ENCODE peak calls at places on chromosome 12, in five cellular contexts. T, W, L, Y and G are unnamed samples.

GRCh38 chr12:131454418-131455217 is 256.3 kb upstream of the SFSWAP start:
- DNase-seq in Y (no peak), L (no peak), T (peak; percentile 80), W (peak; percentile 76), G (peak; percentile 22)

GRCh38 chr12:27105746-27106536 is 23.6 kb upstream of the C12orf71 start:
- DNase-seq in T (no peak), W (no peak), L (no peak), Y (no peak), G (no peak)

GRCh38 chr12:52687527-52688385 is 7.5 kb upstream of the KRT1 start:
- DNase-seq in T (peak; percentile 46), W (peak; percentile 12), L (no peak), Y (no peak), G (no peak)

GRCh38 chr12:56988207-56988739 is 18.1 kb downstream of the ZBTB39 start:
- DNase-seq in Y (no peak), T (peak; percentile 63), W (no peak), L (no peak), G (no peak)

GRCh38 chr12:50842637-50843493 is at the start of gene TMPRSS12:
- DNase-seq in T (peak; percentile 12), W (no peak), L (no peak), Y (no peak), G (no peak)

GRCh38 chr12:104387190-104387589 is 69.6 kb upstream of the CHST11 start:
- DNase-seq in T (no peak), W (no peak), L (no peak), Y (no peak), G (no peak)

GRCh38 chr12:25495336-25496097 is 57.6 kb downstream of the LMNTD1 start:
- DNase-seq in L (no peak), Y (no peak), W (no peak), T (peak; percentile 46), G (peak; percentile 72)

GRCh38 chr12:28799337-28799736 is 349.7 kb upstream of the FAR2 start:
- DNase-seq in T (peak; percentile 16), L (no peak), W (no peak), Y (no peak), G (no peak)

GRCh38 chr12:14691560-14691959 is 4.8 kb downstream of the GUCY2C start:
- DNase-seq in W (no peak), T (no peak), L (no peak), Y (no peak), G (no peak)

GRCh38 chr12:9869307-9870161 is at the start of gene CLEC2B:
- DNase-seq in L (no peak), W (no peak), Y (no peak), T (peak; percentile 13), G (peak; percentile 14)

GRCh38 chr12:12336511-12336910 is 13.5 kb downstream of the MANSC1 start:
- DNase-seq in W (no peak), L (no peak), Y (no peak), T (no peak), G (no peak)